ENCODE peak calls at places on chromosome 21, in nine cellular contexts. I is MM.1S; L is OCI-LY7; B is NCI-H1694; E is fibroblast of lung; K is CD8-positive, alpha-beta T cell; Y is PC-3; R is small intestine; S is Right ventricle myocardium inferior. H is an unnamed sample.

GRCh38 chr21:26405071-26405470 is 168.0 kb downstream of the CYYR1 start:
- DNase-seq in I (no peak), L (no peak), B (no peak), E (peak), K (no peak), Y (peak), R (no peak), S (no peak), H (no peak)

GRCh38 chr21:45423201-45423955 is 18.4 kb downstream of the COL18A1 start:
- DNase-seq in I (no peak), L (no peak), B (no peak), E (no peak), K (no peak), Y (no peak), R (no peak), S (peak), H (peak)

GRCh38 chr21:41604583-41605041 is 96.7 kb upstream of the TMPRSS2 start:
- DNase-seq in I (no peak), L (no peak), B (no peak), E (no peak), K (no peak), Y (peak), R (no peak), S (no peak), H (no peak)

GRCh38 chr21:28699591-28700259 is 293.0 kb downstream of the LTN1 start:
- DNase-seq in I (no peak), L (no peak), B (no peak), E (no peak), K (no peak), Y (no peak), R (no peak), S (no peak), H (no peak)

GRCh38 chr21:15592957-15593356 is 136.8 kb upstream of the USP25 start:
- DNase-seq in I (no peak), L (no peak), B (no peak), E (no peak), K (no peak), Y (peak), R (no peak), S (no peak), H (no peak)

GRCh38 chr21:35547946-35548774 is 499.1 kb upstream of the RUNX1 start:
- DNase-seq in I (no peak), L (no peak), B (no peak), E (no peak), K (no peak), Y (no peak), R (peak), S (no peak), H (no peak)

GRCh38 chr21:36703626-36704280 is 4.8 kb downstream of the SIM2 start:
- DNase-seq in I (no peak), L (no peak), B (no peak), E (no peak), K (no peak), Y (no peak), R (no peak), S (no peak), H (no peak)

GRCh38 chr21:28193189-28193588 is 799.5 kb downstream of the LTN1 start:
- DNase-seq in I (no peak), L (peak), B (no peak), E (no peak), K (no peak), Y (peak), R (no peak), S (no peak), H (no peak)

GRCh38 chr21:45954921-45955320 is 26.6 kb upstream of the COL6A1 start:
- DNase-seq in I (no peak), L (no peak), B (no peak), E (no peak), K (no peak), Y (no peak), R (no peak), S (no peak), H (no peak)

GRCh38 chr21:15001773-15002647 is 62.8 kb downstream of the NRIP1 start:
- DNase-seq in I (no peak), L (no peak), B (no peak), E (no peak), K (no peak), Y (no peak), R (peak), S (no peak), H (no peak)

GRCh38 chr21:39531777-39532333 is 80.1 kb downstream of the SH3BGR start:
- DNase-seq in I (no peak), L (no peak), B (no peak), E (no peak), K (no peak), Y (peak), R (no peak), S (no peak), H (no peak)

H was measured in left cardiac atrium.